ENCODE peak calls at places on chromosomes 5 and 9, in five cellular contexts. E, I, J, R and M are unnamed samples.
A peak's percentile ranks its signal among the peaks of the same experiment; 100 is the strongest.

GRCh38 chr5:102911973-102912372 is 156.9 kb downstream of the PAM start:
- DNase-seq in E (no peak), I (peak; percentile 89), J (peak; percentile 39), R (no peak), M (no peak)

GRCh38 chr9:91714020-91714721 is 235.9 kb downstream of the ROR2 start:
- DNase-seq in E (peak; percentile 44), I (peak; percentile 17), J (peak; percentile 86), R (no peak), M (peak; percentile 75)

GRCh38 chr9:93686880-93687236 is 110.5 kb downstream of the PHF2 start:
- DNase-seq in E (no peak), I (no peak), J (no peak), R (no peak), M (no peak)

GRCh38 chr9:37692622-37693221 is 42.0 kb downstream of the FRMPD1 start:
- DNase-seq in E (no peak), I (no peak), J (no peak), R (no peak), M (no peak)

GRCh38 chr5:6435356-6435755 is 13.3 kb upstream of the UBE2QL1 start:
- DNase-seq in E (peak; percentile 4), I (peak; percentile 56), J (no peak), R (no peak), M (peak; percentile 53)

GRCh38 chr9:84266087-84266561 is 74.4 kb downstream of the SLC28A3 start:
- DNase-seq in E (no peak), I (no peak), J (no peak), R (no peak), M (peak; percentile 45)

GRCh38 chr5:147346006-147346561 is 111.3 kb downstream of the STK32A start:
- DNase-seq in E (no peak), I (no peak), J (peak; percentile 14), R (no peak), M (peak; percentile 7)

GRCh38 chr5:91016954-91017690 is 366.0 kb downstream of the ARRDC3 start:
- DNase-seq in E (no peak), I (no peak), J (no peak), R (no peak), M (no peak)

GRCh38 chr5:59673438-59674058 is 220.0 kb downstream of the PDE4D start:
- DNase-seq in E (peak; percentile 73), I (peak; percentile 66), J (peak; percentile 66), R (no peak), M (peak; percentile 71)

GRCh38 chr5:65663804-65664521 is 39.1 kb downstream of the SHLD3 start:
- DNase-seq in E (no peak), I (peak; percentile 16), J (peak; percentile 13), R (no peak), M (peak; percentile 49)

GRCh38 chr5:123511290-123511647 is 708 bp upstream of the CSNK1G3 start:
- DNase-seq in E (no peak), I (no peak), J (no peak), R (no peak), M (peak; percentile 17)

GRCh38 chr9:110969971-110970381 is 68.3 kb downstream of the LPAR1 start:
- DNase-seq in E (no peak), I (no peak), J (peak; percentile 67), R (no peak), M (no peak)

GRCh38 chr9:13587581-13587980 is 308.1 kb upstream of the MPDZ start:
- DNase-seq in E (no peak), I (no peak), J (no peak), R (no peak), M (peak; percentile 9)

GRCh38 chr9:4084440-4084818 is 215.4 kb downstream of the GLIS3 start:
- DNase-seq in E (no peak), I (no peak), J (no peak), R (no peak), M (no peak)

GRCh38 chr9:97954550-97954989 is 16.6 kb upstream of the HEMGN start:
- DNase-seq in E (peak; percentile 88), I (peak; percentile 21), J (no peak), R (no peak), M (peak; percentile 76)

GRCh38 chr5:83925952-83926351 is 205.3 kb upstream of the HAPLN1 start:
- DNase-seq in E (no peak), I (peak; percentile 62), J (no peak), R (no peak), M (no peak)

GRCh38 chr9:134681061-134681661 is 39.6 kb downstream of the COL5A1 start:
- DNase-seq in E (no peak), I (no peak), J (no peak), R (no peak), M (no peak)

GRCh38 chr5:119323630-119324000 is 32.2 kb upstream of the TNFAIP8 start:
- DNase-seq in E (no peak), I (peak; percentile 64), J (peak; percentile 55), R (no peak), M (no peak)

GRCh38 chr9:115594551-115594950 is 476.6 kb upstream of the TNC start:
- DNase-seq in E (no peak), I (no peak), J (peak; percentile 79), R (no peak), M (no peak)

GRCh38 chr9:77981332-77981731 is 50.3 kb downstream of the GNAQ start:
- DNase-seq in E (peak; percentile 57), I (peak; percentile 72), J (no peak), R (no peak), M (peak; percentile 41)

GRCh38 chr5:65479527-65479926 is 2.2 kb downstream of the ADAMTS6 start:
- DNase-seq in E (no peak), I (peak; percentile 59), J (no peak), R (no peak), M (no peak)

GRCh38 chr5:172370648-172371248 is 83.6 kb downstream of the SH3PXD2B start:
- DNase-seq in E (peak; percentile 27), I (peak; percentile 35), J (peak; percentile 36), R (no peak), M (peak; percentile 56)

GRCh38 chr9:112864413-112864812 is 26.3 kb downstream of the SLC46A2 start:
- DNase-seq in E (no peak), I (no peak), J (no peak), R (no peak), M (no peak)

GRCh38 chr5:177476531-177477233 is 3.2 kb upstream of the DBN1 start:
- DNase-seq in E (no peak), I (peak; percentile 90), J (no peak), R (no peak), M (no peak)

GRCh38 chr5:172678902-172679301 is 37.8 kb downstream of the NEURL1B start:
- DNase-seq in E (peak; percentile 85), I (no peak), J (no peak), R (no peak), M (no peak)

GRCh38 chr5:59525957-59526356 is 367.6 kb downstream of the PDE4D start:
- DNase-seq in E (no peak), I (peak; percentile 63), J (peak; percentile 19), R (no peak), M (no peak)

GRCh38 chr9:94922691-94923107 is 196.2 kb downstream of the AOPEP start:
- DNase-seq in E (no peak), I (no peak), J (no peak), R (no peak), M (no peak)

GRCh38 chr5:139181835-139182452 is 16.2 kb downstream of the SIL1 start:
- DNase-seq in E (no peak), I (no peak), J (peak; percentile 41), R (no peak), M (no peak)

GRCh38 chr5:171826132-171826531 is 40.5 kb downstream of the SMIM23 start:
- DNase-seq in E (no peak), I (no peak), J (no peak), R (no peak), M (no peak)

GRCh38 chr5:137563646-137564474 is 64.7 kb upstream of the SPOCK1 start:
- DNase-seq in E (no peak), I (peak; percentile 95), J (peak; percentile 97), R (no peak), M (no peak)

GRCh38 chr5:139389701-139390638 is at the start of gene MZB1:
- DNase-seq in E (peak; percentile 95), I (no peak), J (no peak), R (peak; percentile 95), M (no peak)

GRCh38 chr9:4508907-4509589 is 18.8 kb downstream of the SLC1A1 start:
- DNase-seq in E (no peak), I (no peak), J (no peak), R (no peak), M (no peak)

DNA sequence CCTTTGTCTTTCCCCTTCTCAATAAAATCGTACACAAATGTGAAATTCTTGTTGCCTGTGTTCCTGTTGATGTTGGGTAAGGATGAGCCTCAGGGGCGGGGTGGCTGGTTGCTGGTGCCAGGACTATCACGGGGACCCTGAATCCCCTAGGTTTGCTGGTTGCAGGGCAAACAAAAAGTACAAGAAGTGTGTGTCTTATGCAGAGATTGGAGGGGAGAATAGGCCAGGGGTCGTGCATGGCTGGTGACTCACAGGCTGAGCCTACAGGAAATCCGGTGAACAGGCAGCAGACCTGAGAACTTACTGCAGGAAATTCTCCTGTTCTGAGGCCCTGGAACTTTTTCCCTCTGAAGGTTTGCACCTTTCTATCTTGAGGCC is 5.5 kb downstream of the ANXA2R start:
- DNase-seq in E (no peak), I (peak; percentile 84), J (peak; percentile 19), R (no peak), M (peak; percentile 20)
- TF ChIP-seq EZH2 in E (no peak), I (no peak), J (no peak), R (no peak), M (peak; percentile 60)

GRCh38 chr9:972512-973294 is 3.8 kb upstream of the DMRT3 start:
- DNase-seq in E (no peak), I (no peak), J (no peak), R (no peak), M (peak; percentile 47)
- TF ChIP-seq EZH2 in E (no peak), I (peak; percentile 94), J (peak; percentile 75), R (no peak), M (peak; percentile 71)

GRCh38 chr9:136204838-136205706 is at the start of gene LHX3:
- DNase-seq in E (no peak), I (peak; percentile 9), J (no peak), R (no peak), M (peak; percentile 94)
- TF ChIP-seq EZH2 in E (no peak), I (no peak), J (no peak), R (no peak), M (peak; percentile 81)

DNA sequence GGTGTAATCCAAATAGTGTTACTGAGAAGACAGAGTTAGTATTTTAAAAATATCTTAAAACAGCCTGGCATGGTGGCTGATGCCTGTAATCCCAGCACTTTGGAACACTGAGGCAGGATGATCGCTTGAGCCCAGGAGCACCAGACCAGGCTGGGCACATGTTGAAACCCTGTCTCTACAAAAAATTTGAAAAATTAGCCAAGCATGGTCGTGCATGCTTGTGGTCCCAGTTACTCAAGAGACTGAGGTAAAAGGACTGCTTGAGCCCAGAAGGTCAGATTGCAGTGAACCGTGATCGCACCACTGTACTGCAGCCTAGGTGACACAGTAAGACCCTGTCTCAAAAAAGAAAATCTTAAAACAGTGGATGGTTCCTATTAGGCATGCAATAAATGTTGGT is 12.4 kb downstream of the IFNA1 start:
- DNase-seq in E (no peak), I (no peak), J (no peak), R (no peak), M (no peak)
- TF ChIP-seq EZH2 in E (no peak), I (no peak), J (no peak), R (no peak), M (no peak)

GRCh38 chr5:37836173-37837100 is 3.4 kb downstream of the GDNF start:
- DNase-seq in E (no peak), I (peak; percentile 16), J (no peak), R (no peak), M (peak; percentile 70)
- TF ChIP-seq EZH2 in E (no peak), I (peak; percentile 86), J (no peak), R (peak; percentile 66), M (peak; percentile 81)